ENCODE peak calls at places on chromosomes 5 and 9, in four cellular contexts. S is stimulated activated CD4-positive, alpha-beta T cell treated with anti-CD3 and anti-CD28 coated beads, Interleukin-2, amount 100 ng/mL, for 48 hours; V is uterus; A is amniotic stem cell. U is an unnamed sample.

GRCh38 chr5:136062563-136063274 is 33.9 kb downstream of the TGFBI start:
- DNase-seq in S (no peak), V (no peak), A (no peak), U (no peak)

GRCh38 chr5:57338068-57338848 is 144.4 kb downstream of the ACTBL2 start:
- DNase-seq in S (no peak), V (no peak), A (no peak), U (no peak)

GRCh38 chr9:94672811-94673487 is 33.6 kb upstream of the FBP1 start:
- DNase-seq in S (no peak), V (no peak), A (peak; percentile 52), U (no peak)

GRCh38 chr5:178415353-178415752 is 174.8 kb downstream of the COL23A1 start:
- DNase-seq in S (no peak), V (no peak), A (no peak), U (no peak)

GRCh38 chr5:26148569-26149107 is 889.7 kb downstream of the CDH9 start:
- DNase-seq in S (no peak), V (no peak), A (no peak), U (no peak)

GRCh38 chr5:89377752-89378455 is 494.9 kb upstream of the MEF2C start:
- DNase-seq in S (no peak), V (no peak), A (no peak), U (no peak)

GRCh38 chr5:58924306-58924705 is 341.4 kb downstream of the RAB3C start:
- DNase-seq in S (no peak), V (no peak), A (no peak), U (no peak)

GRCh38 chr9:135046156-135047025 is 41.1 kb upstream of the OLFM1 start:
- DNase-seq in S (no peak), V (no peak), A (no peak), U (no peak)

GRCh38 chr9:121483049-121483448 is 16.6 kb downstream of the GGTA1 start:
- DNase-seq in S (no peak), V (no peak), A (no peak), U (no peak)

GRCh38 chr9:36584626-36585460 is 12.1 kb downstream of the MELK start:
- DNase-seq in S (no peak), V (no peak), A (no peak), U (no peak)

GRCh38 chr9:122124528-122124927 is 31.4 kb upstream of the TTLL11 start:
- DNase-seq in S (no peak), V (no peak), A (no peak), U (no peak)

GRCh38 chr5:101590384-101590783 is 687.3 kb upstream of the ST8SIA4 start:
- DNase-seq in S (no peak), V (no peak), A (no peak), U (no peak)

GRCh38 chr5:170070556-170071412 is 34.9 kb upstream of the FOXI1 start:
- DNase-seq in S (peak; percentile 7), V (no peak), A (peak; percentile 15), U (no peak)

GRCh38 chr5:141192110-141192725 is at the start of gene PCDHB10:
- DNase-seq in S (peak; percentile 10), V (no peak), A (no peak), U (no peak)

GRCh38 chr5:126919566-126919965 is 110.8 kb downstream of the MARCHF3 start:
- DNase-seq in S (no peak), V (no peak), A (no peak), U (no peak)

GRCh38 chr9:90141723-90142122 is 500.9 kb downstream of the DIRAS2 start:
- DNase-seq in S (no peak), V (no peak), A (peak; percentile 5), U (peak; percentile 13)

GRCh38 chr9:7976167-7976755 is 176.7 kb upstream of the DMAC1 start:
- DNase-seq in S (peak; percentile 36), V (no peak), A (no peak), U (peak; percentile 85)

GRCh38 chr9:133304158-133304470 is 29.1 kb upstream of the ABO start:
- DNase-seq in S (no peak), V (no peak), A (no peak), U (no peak)

GRCh38 chr9:36937951-36938350 is 96.1 kb downstream of the PAX5 start:
- DNase-seq in S (no peak), V (no peak), A (no peak), U (no peak)

GRCh38 chr5:16812911-16813310 is 123.2 kb downstream of the MYO10 start:
- DNase-seq in S (no peak), V (no peak), A (no peak), U (no peak)

U was measured in KG1.